ENCODE peak calls at places on chromosomes 6 and 20, in five cellular contexts. Q is spleen, B is transverse colon, A is adrenal gland, H is uterus. U is an unnamed sample.

GRCh38 chr6:36070252-36070651 is 42.6 kb downstream of the MAPK14 start:
- DNase-seq in H (no peak), Q (no peak), B (no peak), A (no peak), U (no peak)

GRCh38 chr6:5718231-5718947 is 288.3 kb downstream of the NRN1 start:
- DNase-seq in Q (no peak), H (no peak), B (no peak), A (no peak), U (no peak)

GRCh38 chr20:8515810-8516435 is 383.9 kb downstream of the PLCB1 start:
- DNase-seq in H (no peak), B (no peak), A (no peak), Q (no peak), U (no peak)

GRCh38 chr6:12570461-12571030 is 146.0 kb upstream of the PHACTR1 start:
- DNase-seq in A (peak), B (no peak), H (no peak), Q (no peak), U (no peak)

GRCh38 chr6:15088904-15089568 is 156.8 kb upstream of the JARID2 start:
- DNase-seq in A (no peak), H (no peak), Q (no peak), B (no peak), U (no peak)

GRCh38 chr20:32577023-32577422 is 8.1 kb downstream of the NOL4L start:
- DNase-seq in B (no peak), H (no peak), Q (no peak), A (no peak), U (no peak)

GRCh38 chr20:25258828-25259227 is 10.9 kb downstream of the PYGB start:
- DNase-seq in Q (no peak), H (no peak), B (no peak), A (no peak), U (no peak)

GRCh38 chr6:74755748-74756147 is 450.1 kb downstream of the COL12A1 start:
- DNase-seq in A (no peak), H (no peak), Q (no peak), B (no peak), U (no peak)

GRCh38 chr6:132194529-132194928 is 206.7 kb downstream of the MOXD1 start:
- DNase-seq in B (no peak), A (no peak), H (no peak), Q (no peak), U (no peak)

GRCh38 chr6:6660339-6661045 is 72.0 kb downstream of the LY86 start:
- DNase-seq in Q (no peak), H (no peak), A (no peak), B (no peak), U (no peak)

GRCh38 chr6:169725270-169726048 is 1.2 kb upstream of the PHF10 start:
- DNase-seq in H (peak), B (peak), Q (peak), A (peak), U (peak)

GRCh38 chr6:170286246-170286933 is 4.5 kb downstream of the DLL1 start:
- DNase-seq in H (peak), A (peak), Q (peak), B (peak), U (peak)

GRCh38 chr6:83055366-83055964 is 10.2 kb downstream of the UBE3D start:
- DNase-seq in A (peak), Q (no peak), B (peak), H (peak), U (no peak)

GRCh38 chr6:137094411-137095008 is 49.7 kb upstream of the IL20RA start:
- DNase-seq in H (peak), Q (no peak), B (peak), A (peak), U (peak)

GRCh38 chr6:130815200-130816071 is 11.8 kb upstream of the SMLR1 start:
- DNase-seq in A (no peak), H (no peak), B (no peak), Q (no peak), U (no peak)

GRCh38 chr6:28208180-28208659 is 16.9 kb upstream of the ZSCAN9 start:
- DNase-seq in Q (no peak), A (no peak), H (no peak), B (no peak), U (no peak)
- H3K4me3 ChIP-seq in Q (peak), A (no peak), H (no peak), B (peak), U (no peak)

DNA sequence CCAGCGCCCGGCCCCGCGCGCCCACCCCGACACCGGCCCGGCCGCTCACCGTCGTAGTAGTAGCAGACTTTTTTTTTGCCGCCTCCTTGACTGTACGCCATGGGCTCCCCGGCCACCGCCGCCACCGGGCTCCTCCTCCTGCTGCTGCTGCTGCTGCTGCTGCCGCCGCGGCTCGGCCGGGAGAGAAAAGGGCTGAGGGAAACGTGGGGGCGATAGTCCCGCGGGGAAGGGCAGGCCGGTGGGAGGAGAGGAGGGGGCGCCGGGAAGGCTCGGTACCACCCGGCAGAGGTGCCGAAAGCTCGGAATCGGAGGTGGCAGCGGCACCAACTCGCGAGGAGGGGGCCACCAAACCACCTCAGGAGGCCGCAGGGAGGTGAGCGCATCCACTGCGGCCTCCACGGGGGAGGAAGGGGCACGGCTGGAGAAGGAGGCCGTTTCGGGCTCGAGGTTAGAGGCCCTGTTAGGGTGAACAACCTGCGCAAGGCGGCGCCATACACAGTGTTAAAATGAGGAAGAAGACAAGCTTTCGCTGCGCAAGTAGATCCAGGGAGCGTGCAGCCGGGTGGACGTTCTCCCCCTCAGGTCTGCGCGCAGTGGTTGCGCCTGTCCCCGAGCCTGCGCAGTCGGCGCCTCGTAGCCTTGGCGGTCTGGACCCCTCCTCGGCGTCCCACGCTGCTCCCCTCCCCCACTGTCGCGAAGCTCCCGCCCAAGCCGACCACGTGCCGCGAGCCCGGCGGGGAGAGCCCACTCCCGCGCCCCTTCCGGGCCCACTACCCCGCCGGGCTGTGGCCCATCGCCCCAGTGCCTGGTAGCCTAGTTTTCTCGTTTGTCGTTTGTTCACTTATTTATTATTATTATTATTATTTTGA is at the start of gene HDAC2:
- DNase-seq in B (peak), Q (peak), A (peak), H (peak), U (peak)
- TF ChIP-seq POLR2A in B (peak), Q (no peak), A (peak), H (no peak), U (peak)

GRCh38 chr6:41957117-41957516 is 15.5 kb upstream of the CCND3 start:
- DNase-seq in B (no peak), A (peak), Q (no peak), H (no peak), U (no peak)

GRCh38 chr6:41960026-41960425 is 18.4 kb upstream of the CCND3 start:
- DNase-seq in Q (no peak), B (no peak), H (no peak), A (no peak), U (no peak)

GRCh38 chr6:41954668-41955067 is 13.1 kb upstream of the CCND3 start:
- DNase-seq in Q (no peak), H (no peak), A (no peak), B (no peak), U (no peak)

GRCh38 chr6:41958022-41958856 is 16.6 kb upstream of the CCND3 start:
- DNase-seq in A (no peak), Q (no peak), B (no peak), H (no peak), U (no peak)

GRCh38 chr6:41955412-41955811 is 13.8 kb upstream of the CCND3 start:
- DNase-seq in Q (no peak), H (no peak), A (no peak), B (no peak), U (no peak)
- H3K4me3 ChIP-seq in Q (no peak), H (no peak), A (no peak), B (no peak), U (no peak)

GRCh38 chr6:79687759-79688158 is 56.6 kb downstream of the SH3BGRL2 start:
- DNase-seq in A (no peak), Q (no peak), H (no peak), B (no peak), U (no peak)
- TF ChIP-seq POLR2A in A (no peak), Q (no peak), H (no peak), B (no peak), U (no peak)

GRCh38 chr20:662289-663192 is 9.5 kb upstream of the SRXN1 start:
- DNase-seq in A (no peak), B (no peak), Q (peak), H (no peak), U (peak)
- H3K4me3 ChIP-seq in A (no peak), B (no peak), Q (no peak), H (no peak), U (no peak)